ENCODE peak calls at places on chromosomes 16 and 17, in ten cellular contexts. J, B, A, T, S, L, N, K, W and G are unnamed samples.
A peak's percentile ranks its signal among the peaks of the same experiment; 100 is the strongest.

GRCh38 chr16:50696575-50697420 is 3.4 kb downstream of the NOD2 start:
- DNase-seq in W (no peak), K (peak; percentile 81), N (peak; percentile 72), J (peak; percentile 60), S (peak; percentile 74), B (peak; percentile 81), A (peak; percentile 77), T (peak; percentile 55), L (peak; percentile 62), G (peak; percentile 88)

GRCh38 chr17:794876-795275 is 12.7 kb downstream of the MRM3 start:
- DNase-seq in W (peak; percentile 73), K (peak; percentile 47), J (peak; percentile 83), B (no peak), A (peak; percentile 92), T (no peak), N (peak; percentile 58), S (peak; percentile 82), L (peak; percentile 84), G (peak; percentile 85)

GRCh38 chr16:84054271-84054670 is 11.7 kb upstream of the SLC38A8 start:
- DNase-seq in J (peak; percentile 27), K (no peak), B (no peak), N (no peak), L (peak; percentile 8), A (no peak), S (no peak), T (no peak), W (no peak), G (no peak)

GRCh38 chr17:1107777-1108559 is 71.8 kb downstream of the ABR start:
- DNase-seq in J (no peak), A (no peak), B (no peak), W (no peak), L (no peak), K (no peak), S (no peak), N (no peak), T (no peak), G (no peak)

GRCh38 chr17:67046398-67046797 is 2.0 kb downstream of the CACNG1 start:
- DNase-seq in A (no peak), K (no peak), L (no peak), N (no peak), S (peak; percentile 98), T (no peak), J (no peak), W (no peak), B (no peak), G (no peak)

GRCh38 chr16:28504707-28505404 is 1.8 kb downstream of the IL27 start:
- DNase-seq in A (no peak), N (no peak), W (no peak), S (no peak), B (no peak), K (no peak), J (no peak), T (no peak), L (no peak), G (no peak)

GRCh38 chr17:13204607-13205237 is 186.9 kb upstream of the ELAC2 start:
- DNase-seq in J (no peak), B (no peak), L (no peak), N (no peak), S (no peak), W (no peak), K (no peak), A (no peak), T (no peak), G (no peak)

GRCh38 chr17:8151120-8151640 is 1.0 kb downstream of the PER1 start:
- DNase-seq in N (peak; percentile 70), B (no peak), S (peak; percentile 94), W (peak; percentile 82), K (no peak), T (peak; percentile 47), A (peak; percentile 77), J (peak; percentile 96), L (peak; percentile 94), G (peak; percentile 95)

GRCh38 chr16:67541391-67542263 is 13.0 kb downstream of the RIPOR1 start:
- DNase-seq in A (no peak), B (no peak), J (peak; percentile 34), W (no peak), N (no peak), T (no peak), S (no peak), L (no peak), K (no peak), G (peak; percentile 65)

GRCh38 chr17:59366773-59367656 is 35.6 kb downstream of the YPEL2 start:
- DNase-seq in N (no peak), A (peak; percentile 89), S (peak; percentile 77), B (no peak), W (no peak), L (peak; percentile 26), K (no peak), J (peak; percentile 43), T (no peak), G (no peak)

GRCh38 chr17:4553669-4554068 is 1.5 kb downstream of the MYBBP1A start:
- DNase-seq in L (no peak), S (no peak), T (no peak), W (no peak), K (no peak), N (no peak), J (no peak), B (no peak), A (no peak), G (no peak)

GRCh38 chr17:4555863-4556646 is 871 bp upstream of the MYBBP1A start:
- DNase-seq in T (no peak), B (no peak), N (no peak), L (no peak), S (no peak), A (no peak), J (no peak), W (no peak), K (no peak), G (no peak)

GRCh38 chr17:4556996-4557395 is 1.8 kb upstream of the MYBBP1A start:
- DNase-seq in K (no peak), A (no peak), S (no peak), T (no peak), J (no peak), N (no peak), B (no peak), W (no peak), L (no peak), G (no peak)

GRCh38 chr17:4554441-4554996 is 665 bp downstream of the MYBBP1A start:
- DNase-seq in N (peak; percentile 27), W (no peak), K (no peak), A (no peak), J (peak; percentile 60), L (no peak), B (no peak), S (no peak), T (no peak), G (no peak)

GRCh38 chr17:4554997-4555799 is at the start of gene MYBBP1A:
- DNase-seq in W (peak; percentile 100), B (peak; percentile 99), N (peak; percentile 95), L (peak; percentile 96), S (peak; percentile 96), K (peak; percentile 86), A (peak; percentile 98), J (peak; percentile 98), T (peak; percentile 73), G (peak; percentile 98)
- TF ChIP-seq POLR2A in W (peak; percentile 96), B (peak; percentile 75), N (peak; percentile 89), L (peak; percentile 51), S (peak; percentile 55), K (peak; percentile 91), A (no peak), J (no peak), T (no peak), G (peak; percentile 81)

GRCh38 chr16:4884972-4885874 is 37.9 kb downstream of the UBN1 start:
- DNase-seq in L (no peak), W (no peak), A (no peak), B (no peak), S (no peak), N (no peak), K (no peak), J (no peak), T (no peak), G (no peak)
- TF ChIP-seq POLR2A in L (no peak), W (no peak), A (no peak), B (no peak), S (no peak), N (no peak), K (no peak), J (no peak), T (no peak), G (no peak)

DNA sequence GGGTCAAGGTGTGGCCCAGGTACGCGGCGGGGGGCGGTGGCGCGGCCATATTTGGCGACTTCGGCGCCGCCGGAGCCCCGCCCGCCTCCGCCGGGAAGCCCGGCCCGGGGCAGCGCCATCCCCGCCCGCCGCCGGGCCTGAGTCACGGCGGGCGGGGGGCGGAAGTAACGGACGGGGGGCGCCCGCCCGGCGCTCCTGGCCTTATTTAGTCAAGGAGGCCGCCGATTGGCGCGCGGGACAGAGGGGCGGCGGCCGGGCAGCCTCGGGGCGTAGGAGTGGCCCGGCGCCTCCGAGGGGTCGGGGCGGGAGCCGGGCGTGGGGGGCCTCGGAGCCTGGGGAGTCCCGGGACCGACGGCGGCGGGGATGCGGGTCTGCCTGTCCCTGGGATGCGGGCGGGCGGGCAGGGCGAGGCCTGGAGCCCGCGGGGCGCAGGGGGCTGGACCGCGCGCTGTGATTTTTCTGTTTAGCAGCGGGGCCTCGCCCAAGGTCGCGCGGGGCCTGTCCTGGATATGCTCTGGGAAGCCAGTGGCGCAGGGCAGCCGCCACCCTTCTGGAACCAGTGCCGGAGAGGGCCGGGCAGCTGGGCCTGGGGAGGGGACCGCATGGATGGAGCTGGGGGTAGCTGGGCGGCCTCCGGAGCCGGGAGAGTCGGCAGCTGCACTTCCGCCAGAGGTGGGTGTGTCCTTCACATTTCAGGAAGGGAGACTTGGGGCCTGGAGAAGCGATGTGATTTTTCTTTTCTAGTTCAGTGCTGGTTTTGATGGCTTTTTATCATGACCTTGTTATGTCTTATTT is 2.3 kb upstream of the ACTG1 start:
- DNase-seq in B (peak; percentile 89), W (no peak), L (peak; percentile 87), K (peak; percentile 71), J (peak; percentile 89), S (peak; percentile 77), T (no peak), N (peak; percentile 26), A (peak; percentile 87), G (peak; percentile 69)
- TF ChIP-seq POLR2A in B (peak; percentile 34), W (peak; percentile 54), L (peak; percentile 89), K (no peak), J (peak; percentile 72), S (peak; percentile 89), T (no peak), N (no peak), A (no peak), G (peak; percentile 19)

GRCh38 chr17:74212262-74212912 is 984 bp upstream of the TTYH2 start:
- DNase-seq in T (no peak), N (peak; percentile 40), J (no peak), S (peak; percentile 36), L (peak; percentile 31), W (no peak), B (no peak), A (no peak), K (no peak), G (no peak)

GRCh38 chr17:74212913-74213791 is at the start of gene TTYH2:
- DNase-seq in T (peak; percentile 47), J (peak; percentile 91), B (peak; percentile 92), W (peak; percentile 70), N (peak; percentile 91), L (peak; percentile 90), S (peak; percentile 90), A (peak; percentile 88), K (peak; percentile 81), G (peak; percentile 93)

GRCh38 chr17:74211141-74211928 is 2.0 kb upstream of the TTYH2 start:
- DNase-seq in N (no peak), W (no peak), T (no peak), J (no peak), K (no peak), B (no peak), S (peak; percentile 13), L (no peak), A (no peak), G (peak; percentile 48)

GRCh38 chr17:74211929-74212261 is 1.5 kb upstream of the TTYH2 start:
- DNase-seq in S (no peak), L (no peak), B (no peak), T (no peak), W (no peak), K (no peak), A (no peak), N (no peak), J (no peak), G (no peak)

GRCh38 chr17:74210191-74211140 is 2.9 kb upstream of the TTYH2 start:
- DNase-seq in W (peak; percentile 67), T (no peak), J (peak; percentile 80), K (peak; percentile 63), S (peak; percentile 68), N (peak; percentile 58), L (peak; percentile 61), B (peak; percentile 82), A (peak; percentile 74), G (peak; percentile 81)
- TF ChIP-seq POLR2A in W (peak; percentile 77), T (no peak), J (no peak), K (no peak), S (no peak), N (peak; percentile 94), L (no peak), B (no peak), A (no peak), G (no peak)